ENCODE peak calls at places on chromosomes 7 and 10, in five cellular contexts. V is LNCaP clone FGC, A is HAP-1, Y is right lobe of liver, X is BE2C. C is an unnamed sample.

GRCh38 chr7:102214477-102215072 is 72.1 kb upstream of the SH2B2 start:
- DNase-seq in Y (no peak), V (no peak), A (no peak), X (no peak), C (no peak)

GRCh38 chr7:75962607-75963382 is 31.6 kb downstream of the TMEM120A start:
- DNase-seq in X (no peak), Y (no peak), V (no peak), A (no peak), C (no peak)

GRCh38 chr7:71019703-71020102 is 112.2 kb upstream of the GALNT17 start:
- DNase-seq in V (no peak), X (no peak), Y (no peak), A (no peak), C (no peak)

GRCh38 chr10:114541081-114541833 is 116.8 kb downstream of the ABLIM1 start:
- DNase-seq in Y (no peak), X (no peak), A (no peak), V (no peak), C (no peak)

GRCh38 chr10:97393034-97393573 is 8.0 kb downstream of the RRP12 start:
- DNase-seq in Y (no peak), V (no peak), X (no peak), A (no peak), C (no peak)

GRCh38 chr10:98314577-98315284 is 46.7 kb upstream of the LOXL4 start:
- DNase-seq in Y (no peak), A (no peak), V (no peak), X (no peak), C (no peak)

GRCh38 chr7:150631866-150632864 is at the start of gene GIMAP6:
- DNase-seq in V (no peak), A (no peak), X (no peak), Y (no peak), C (no peak)

GRCh38 chr10:63068246-63068645 is 64.9 kb upstream of the NRBF2 start:
- DNase-seq in Y (no peak), X (no peak), V (no peak), A (no peak), C (no peak)

GRCh38 chr10:99280472-99280871 is 44.8 kb upstream of the HPSE2 start:
- DNase-seq in V (no peak), Y (no peak), X (no peak), A (no peak), C (no peak)

GRCh38 chr7:1564603-1565022 is 5.2 kb downstream of the PSMG3 start:
- DNase-seq in V (no peak), A (no peak), X (no peak), Y (peak), C (no peak)

GRCh38 chr10:13502384-13502783 is 26.4 kb downstream of the BEND7 start:
- DNase-seq in A (no peak), Y (no peak), V (no peak), X (no peak), C (no peak)

GRCh38 chr7:141945356-141945755 is 1.4 kb downstream of the CLEC5A start:
- DNase-seq in V (no peak), X (no peak), Y (no peak), A (no peak), C (no peak)

GRCh38 chr7:142460402-142461117 is 202.7 kb upstream of the PRSS58 start:
- DNase-seq in V (no peak), Y (no peak), X (no peak), A (no peak), C (no peak)

GRCh38 chr10:114084225-114084624 is 40.6 kb downstream of the ADRB1 start:
- DNase-seq in X (no peak), Y (no peak), V (no peak), A (no peak), C (no peak)

GRCh38 chr10:7405637-7406036 is 5.2 kb downstream of the SFMBT2 start:
- DNase-seq in Y (no peak), A (no peak), X (no peak), V (no peak), C (no peak)

GRCh38 chr7:95001815-95002561 is 94.6 kb downstream of the PPP1R9A start:
- DNase-seq in Y (no peak), A (no peak), X (no peak), V (no peak), C (no peak)

GRCh38 chr7:148503900-148504487 is 86.6 kb upstream of the C7orf33 start:
- DNase-seq in Y (no peak), A (peak), V (no peak), X (no peak), C (no peak)

GRCh38 chr7:87565877-87566276 is 34.8 kb downstream of the ABCB1 start:
- DNase-seq in A (no peak), X (no peak), Y (peak), V (no peak), C (no peak)

GRCh38 chr7:74493295-74493694 is 39.6 kb downstream of the GTF2IRD1 start:
- DNase-seq in X (no peak), A (no peak), Y (no peak), V (no peak), C (peak)

GRCh38 chr7:84638339-84638697 is 443.7 kb upstream of the SEMA3A start:
- DNase-seq in X (no peak), A (no peak), V (no peak), Y (no peak), C (no peak)

GRCh38 chr7:55066479-55066878 is 47.7 kb downstream of the EGFR start:
- DNase-seq in V (no peak), X (no peak), A (no peak), Y (no peak), C (no peak)

GRCh38 chr7:88546808-88547207 is 212.7 kb upstream of the ZNF804B start:
- DNase-seq in A (peak), V (no peak), Y (no peak), X (peak), C (peak)

GRCh38 chr7:39187130-39187529 is 209.4 kb downstream of the POU6F2 start:
- DNase-seq in Y (no peak), A (no peak), V (no peak), X (no peak), C (no peak)

GRCh38 chr10:5501976-5502902 is 2.9 kb upstream of the CALML5 start:
- DNase-seq in A (no peak), X (no peak), Y (no peak), V (no peak), C (no peak)

GRCh38 chr7:4774804-4775280 is 581 bp upstream of the AP5Z1 start:
- DNase-seq in V (no peak), Y (no peak), A (no peak), X (no peak), C (no peak)

GRCh38 chr10:95741807-95742528 is 14.0 kb upstream of the ENTPD1 start:
- DNase-seq in A (no peak), V (no peak), X (no peak), Y (no peak), C (no peak)

GRCh38 chr7:27170936-27171635 is 3.0 kb downstream of the HOXA10 start:
- DNase-seq in X (peak), Y (no peak), A (no peak), V (no peak), C (no peak)

GRCh38 chr7:73893342-73894101 is 32.6 kb downstream of the TMEM270 start:
- DNase-seq in Y (no peak), A (no peak), X (peak), V (no peak), C (no peak)

GRCh38 chr10:120402358-120402757 is 54.7 kb upstream of the PLPP4 start:
- DNase-seq in V (no peak), Y (no peak), X (no peak), A (no peak), C (no peak)

DNA sequence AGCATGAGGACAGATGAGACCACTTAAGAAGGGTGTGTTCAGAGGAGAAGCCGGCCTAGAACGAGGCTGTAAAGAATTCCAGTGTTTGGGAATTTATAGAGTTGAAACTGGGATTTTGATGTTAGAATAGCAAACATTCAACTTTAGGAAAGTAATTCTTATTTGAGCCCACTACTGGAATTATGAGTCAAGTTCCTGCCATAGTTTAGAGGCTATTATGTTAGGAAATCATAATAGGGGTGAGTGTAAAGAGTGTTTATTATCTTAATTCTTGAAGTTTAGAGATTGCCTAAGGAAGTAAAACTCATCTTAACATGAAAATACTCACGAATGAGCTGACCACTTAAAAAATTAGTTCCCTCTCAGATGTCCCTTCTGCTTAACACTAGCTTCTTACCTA is 2.1 kb downstream of the CBLL1 start:
- DNase-seq in X (no peak), A (no peak), Y (no peak), V (no peak), C (no peak)
- H3K4me3 ChIP-seq in X (no peak), A (no peak), Y (no peak), V (no peak), C (no peak)

GRCh38 chr10:125151824-125152634 is 8.3 kb downstream of the CTBP2 start:
- DNase-seq in Y (no peak), A (no peak), X (no peak), V (no peak), C (no peak)
- H3K4me3 ChIP-seq in Y (no peak), A (no peak), X (no peak), V (no peak), C (no peak)

GRCh38 chr10:61899045-61899444 is 2.5 kb upstream of the ARID5B start:
- DNase-seq in A (peak), Y (no peak), X (no peak), V (no peak), C (no peak)
- H3K4me3 ChIP-seq in A (peak), Y (no peak), X (peak), V (no peak), C (no peak)

DNA sequence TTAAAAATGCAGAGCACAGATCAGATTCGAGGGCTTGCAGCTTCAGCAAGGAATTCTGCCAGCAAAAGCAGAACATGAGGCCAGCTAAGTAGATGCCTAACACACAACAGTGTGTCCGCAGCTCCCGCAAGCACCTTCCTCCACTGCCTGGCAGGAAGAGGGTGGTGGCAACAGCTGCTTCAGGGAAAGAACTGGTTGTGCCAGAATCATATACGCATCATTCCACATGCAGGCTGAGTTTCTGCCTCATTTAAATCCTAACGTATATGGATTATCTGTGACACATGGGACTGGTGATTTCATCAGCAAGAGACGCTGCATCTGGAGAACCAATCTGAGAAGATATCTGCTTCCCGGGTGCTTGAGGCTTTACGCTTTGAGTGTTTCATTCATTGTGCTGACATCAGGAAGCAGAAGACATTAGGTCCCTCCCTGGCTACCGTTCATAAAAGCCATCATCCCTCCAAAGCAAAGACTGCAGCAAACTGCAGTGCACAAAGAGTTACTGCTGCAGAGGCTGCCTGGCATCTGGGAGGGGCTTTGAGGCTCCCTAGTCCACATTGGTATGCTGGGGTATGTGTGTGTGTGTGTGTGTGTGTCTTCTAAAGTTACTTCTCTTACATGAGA is 78.8 kb downstream of the FAM13C start:
- DNase-seq in Y (no peak), A (no peak), X (peak), V (peak), C (no peak)
- H3K4me3 ChIP-seq in Y (no peak), A (no peak), X (no peak), V (no peak), C (no peak)

GRCh38 chr7:132192809-132193208 is 383.5 kb downstream of the PLXNA4 start:
- DNase-seq in A (no peak), Y (no peak), X (no peak), V (no peak), C (no peak)
- H3K4me3 ChIP-seq in A (no peak), Y (no peak), X (no peak), V (no peak), C (no peak)

GRCh38 chr7:3302681-3303320 is 1.7 kb downstream of the SDK1 start:
- DNase-seq in Y (no peak), A (no peak), X (no peak), V (no peak), C (no peak)
- H3K4me3 ChIP-seq in Y (peak), A (peak), X (no peak), V (no peak), C (peak)

DNA sequence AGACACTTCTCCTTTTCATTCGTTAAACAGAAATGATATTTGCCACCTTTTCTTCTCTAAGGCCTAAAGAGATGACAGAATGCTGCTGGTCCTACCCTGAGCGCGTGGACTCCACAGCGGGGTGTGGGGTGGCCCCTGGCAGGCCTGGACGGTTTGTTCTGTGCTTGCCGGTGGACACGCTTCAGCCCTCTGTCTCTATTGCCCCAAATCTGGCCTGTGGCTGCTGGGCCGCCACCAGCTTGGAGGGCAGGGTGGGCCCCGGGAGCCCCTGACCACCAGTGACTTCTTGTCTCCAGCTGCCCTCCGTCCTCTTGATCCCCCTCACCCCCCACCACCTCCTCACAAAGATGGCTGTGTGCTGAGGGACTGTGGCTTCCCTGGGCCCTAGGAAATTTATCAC is 5.7 kb downstream of the CHST3 start:
- DNase-seq in Y (no peak), V (no peak), A (no peak), X (no peak), C (no peak)
- H3K4me3 ChIP-seq in Y (no peak), V (no peak), A (no peak), X (no peak), C (no peak)

DNA sequence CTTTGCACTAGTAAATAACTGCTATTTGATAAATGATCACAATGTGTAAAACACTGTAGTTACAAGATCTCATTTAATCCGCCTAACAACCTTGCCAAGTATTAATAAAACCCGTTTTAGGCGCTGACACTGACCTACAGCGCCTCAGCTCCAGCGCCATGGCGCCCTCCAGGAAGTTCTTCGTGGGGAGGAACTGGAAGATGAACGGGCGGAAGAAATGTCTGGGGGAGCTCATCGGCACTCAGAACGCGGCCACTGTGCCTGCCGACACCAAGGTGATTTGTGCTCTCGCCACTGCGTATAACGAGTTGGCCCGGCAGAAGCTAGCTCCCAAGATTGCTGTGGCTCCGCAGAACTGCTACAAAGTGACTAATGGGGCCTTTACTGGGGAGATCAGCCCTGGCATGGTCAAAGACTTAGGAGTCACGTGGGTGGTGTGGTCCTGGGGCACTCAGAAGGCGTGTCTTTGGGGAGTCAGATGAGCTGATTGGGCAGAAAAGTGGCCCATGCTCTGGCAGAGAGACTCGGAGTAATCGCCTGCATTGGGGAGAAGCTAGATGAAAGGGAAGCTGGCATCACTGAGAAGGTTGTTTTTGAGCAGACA is 1.1 kb upstream of the TNPO3 start:
- DNase-seq in Y (no peak), V (no peak), A (no peak), X (no peak), C (no peak)
- H3K4me3 ChIP-seq in Y (no peak), V (peak), A (no peak), X (no peak), C (no peak)